ENCODE peak calls at places on chromosomes 6 and 20, in seven cellular contexts. A is upper lobe of right lung, G is left ventricle myocardium inferior, W is GM20000, Q is heart right ventricle, Y is fibroblast of lung, C is kidney. S is an unnamed sample.

GRCh38 chr6:37109714-37110454 is 60.1 kb upstream of the PIM1 start:
- DNase-seq in C (no peak), G (no peak), A (no peak), Q (no peak), W (no peak), Y (no peak), S (no peak)

GRCh38 chr6:42249279-42249678 is 31.6 kb upstream of the MRPS10 start:
- DNase-seq in C (no peak), A (no peak), W (no peak), Q (no peak), Y (no peak), G (no peak), S (no peak)

GRCh38 chr6:146916435-146917015 is 287.7 kb upstream of the STXBP5 start:
- DNase-seq in Q (no peak), A (no peak), G (no peak), W (no peak), Y (no peak), C (no peak), S (no peak)

GRCh38 chr20:53502820-53503219 is 90.8 kb downstream of the ZNF217 start:
- DNase-seq in C (no peak), A (no peak), G (no peak), Q (no peak), W (no peak), Y (no peak), S (no peak)

GRCh38 chr6:150541587-150541986 is 58.1 kb upstream of the PLEKHG1 start:
- DNase-seq in A (no peak), G (no peak), Q (no peak), C (no peak), Y (peak), W (no peak), S (no peak)

GRCh38 chr20:25220810-25221591 is 25.5 kb downstream of the ENTPD6 start:
- DNase-seq in W (no peak), C (peak), Q (peak), A (no peak), G (peak), Y (no peak), S (no peak)

GRCh38 chr6:149860513-149860833 is 3.7 kb downstream of the LRP11 start:
- DNase-seq in W (no peak), Y (no peak), C (no peak), G (no peak), Q (no peak), A (peak), S (no peak)

GRCh38 chr6:51678905-51679620 is 408.4 kb downstream of the PKHD1 start:
- DNase-seq in Y (no peak), Q (no peak), W (no peak), G (no peak), A (no peak), C (no peak), S (no peak)

GRCh38 chr20:54643761-54644160 is 168.4 kb downstream of the DOK5 start:
- DNase-seq in W (no peak), Q (peak), Y (peak), C (peak), A (no peak), G (no peak), S (no peak)

GRCh38 chr6:35073211-35073610 is 67.9 kb downstream of the TCP11 start:
- DNase-seq in C (peak), G (peak), Y (no peak), Q (no peak), A (no peak), W (no peak), S (no peak)

GRCh38 chr20:40713508-40713907 is 24.5 kb upstream of the MAFB start:
- DNase-seq in C (no peak), A (no peak), W (no peak), Y (no peak), Q (no peak), G (no peak), S (no peak)

GRCh38 chr6:47360388-47360787 is 50.7 kb upstream of the TNFRSF21 start:
- DNase-seq in C (no peak), Y (no peak), G (no peak), W (peak), Q (no peak), A (no peak), S (no peak)

GRCh38 chr6:143980921-143981320 is 27.1 kb downstream of the PLAGL1 start:
- DNase-seq in Q (no peak), W (no peak), A (no peak), C (no peak), G (no peak), Y (no peak), S (no peak)

GRCh38 chr6:139778113-139778512 is 403.7 kb upstream of the CITED2 start:
- DNase-seq in G (no peak), Y (no peak), W (no peak), Q (no peak), A (no peak), C (no peak), S (no peak)

GRCh38 chr6:138722425-138723371 is 50.9 kb upstream of the CCDC28A start:
- DNase-seq in G (no peak), A (no peak), W (no peak), Y (peak), C (no peak), Q (no peak), S (no peak)

GRCh38 chr20:54267510-54268003 is 59.7 kb downstream of the PFDN4 start:
- DNase-seq in Q (no peak), W (no peak), C (no peak), Y (peak), G (no peak), A (no peak), S (no peak)

GRCh38 chr6:170227521-170227983 is 63.3 kb downstream of the DLL1 start:
- DNase-seq in A (peak), Q (no peak), Y (no peak), W (no peak), C (peak), G (no peak), S (no peak)

GRCh38 chr6:132832891-132833290 is 18.5 kb downstream of the RPS12 start:
- DNase-seq in W (no peak), G (no peak), A (no peak), Q (no peak), Y (no peak), C (no peak), S (no peak)

GRCh38 chr6:44489912-44490604 is 102.6 kb downstream of the CDC5L start:
- DNase-seq in Q (no peak), G (no peak), W (no peak), Y (peak), C (no peak), A (no peak), S (no peak)

GRCh38 chr6:84449220-84449619 is 221.8 kb upstream of the CEP162 start:
- DNase-seq in Q (no peak), W (no peak), C (no peak), Y (peak), A (no peak), G (no peak), S (no peak)

GRCh38 chr6:107709341-107709740 is 114.8 kb downstream of the SCML4 start:
- DNase-seq in W (no peak), G (no peak), C (no peak), Y (no peak), Q (no peak), A (no peak), S (no peak)

GRCh38 chr6:81589465-81590313 is 162.8 kb downstream of the TENT5A start:
- DNase-seq in W (no peak), G (no peak), A (no peak), C (no peak), Y (no peak), Q (peak), S (no peak)

GRCh38 chr20:1813101-1813529 is 82.1 kb upstream of the SIRPA start:
- DNase-seq in A (no peak), W (no peak), G (peak), Q (peak), C (peak), Y (peak), S (no peak)

GRCh38 chr6:17278289-17279061 is 2.7 kb upstream of the RBM24 start:
- DNase-seq in A (no peak), G (no peak), Y (peak), Q (no peak), C (no peak), W (no peak), S (no peak)

GRCh38 chr20:15039088-15039762 is 701.8 kb upstream of the FLRT3 start:
- DNase-seq in Y (no peak), Q (no peak), G (no peak), C (no peak), W (no peak), A (no peak), S (no peak)

GRCh38 chr20:7257719-7258466 is 490.4 kb downstream of the BMP2 start:
- DNase-seq in W (no peak), G (peak), A (no peak), Y (no peak), Q (peak), C (no peak), S (no peak)

GRCh38 chr6:74931567-74931966 is 274.3 kb downstream of the COL12A1 start:
- DNase-seq in Q (no peak), G (no peak), W (no peak), Y (peak), A (no peak), C (no peak), S (no peak)

GRCh38 chr6:140480852-140481251 is 1106.4 kb upstream of the CITED2 start:
- DNase-seq in C (no peak), Q (no peak), A (no peak), W (no peak), G (peak), Y (peak), S (no peak)

GRCh38 chr20:51639206-51639832 is 96.8 kb upstream of the NFATC2 start:
- DNase-seq in Y (peak), C (no peak), W (peak), A (no peak), G (peak), Q (peak), S (peak)

GRCh38 chr20:38286586-38287502 is 17.1 kb upstream of the BPI start:
- DNase-seq in Y (no peak), G (peak), W (no peak), A (no peak), C (no peak), Q (peak), S (no peak)

GRCh38 chr6:46502486-46503119 is 11.4 kb upstream of the RCAN2 start:
- DNase-seq in Q (no peak), A (no peak), C (no peak), G (no peak), Y (peak), W (no peak), S (no peak)

GRCh38 chr6:4225207-4225872 is 90.0 kb upstream of the ECI2 start:
- DNase-seq in A (no peak), W (no peak), Q (no peak), C (no peak), G (no peak), Y (peak), S (no peak)
- TF ChIP-seq CTCF in A (no peak), W (no peak), Q (no peak), C (no peak), G (peak), Y (no peak), S (no peak)

GRCh38 chr6:54619102-54619501 is 227.5 kb upstream of the FAM83B start:
- DNase-seq in Q (no peak), C (no peak), Y (no peak), G (no peak), A (no peak), W (no peak), S (no peak)

GRCh38 chr6:54624216-54624615 is 222.4 kb upstream of the FAM83B start:
- DNase-seq in Y (no peak), G (no peak), C (no peak), W (no peak), Q (no peak), A (no peak), S (no peak)

GRCh38 chr6:54624779-54625178 is 221.8 kb upstream of the FAM83B start:
- DNase-seq in W (no peak), A (no peak), C (no peak), Q (no peak), Y (peak), G (no peak), S (no peak)

GRCh38 chr6:54618597-54618996 is 228.0 kb upstream of the FAM83B start:
- DNase-seq in Q (no peak), W (no peak), G (no peak), Y (no peak), C (no peak), A (no peak), S (no peak)

DNA sequence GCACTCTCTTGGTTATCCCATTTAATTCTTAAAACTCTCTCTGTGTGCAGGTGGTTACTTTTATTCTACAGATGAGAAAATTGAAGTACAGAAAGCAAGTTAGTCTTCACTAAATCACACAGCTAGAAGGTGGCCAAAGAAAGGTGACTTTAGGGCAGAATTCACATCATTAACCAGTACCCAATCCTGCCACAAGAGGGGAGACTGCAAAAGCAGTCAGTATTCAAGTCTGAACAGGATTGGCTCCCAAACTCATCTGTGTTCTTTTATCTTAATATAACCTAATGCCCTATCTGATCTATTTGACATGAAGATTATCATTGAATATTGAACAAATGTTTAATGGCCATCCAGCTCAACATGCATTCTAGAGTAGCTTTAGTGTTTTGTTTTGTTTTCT is 225.3 kb upstream of the FAM83B start:
- DNase-seq in A (no peak), G (no peak), C (no peak), Y (no peak), W (no peak), Q (no peak), S (no peak)
- TF ChIP-seq CTCF in A (no peak), G (no peak), C (no peak), Y (no peak), W (no peak), Q (no peak), S (no peak)

DNA sequence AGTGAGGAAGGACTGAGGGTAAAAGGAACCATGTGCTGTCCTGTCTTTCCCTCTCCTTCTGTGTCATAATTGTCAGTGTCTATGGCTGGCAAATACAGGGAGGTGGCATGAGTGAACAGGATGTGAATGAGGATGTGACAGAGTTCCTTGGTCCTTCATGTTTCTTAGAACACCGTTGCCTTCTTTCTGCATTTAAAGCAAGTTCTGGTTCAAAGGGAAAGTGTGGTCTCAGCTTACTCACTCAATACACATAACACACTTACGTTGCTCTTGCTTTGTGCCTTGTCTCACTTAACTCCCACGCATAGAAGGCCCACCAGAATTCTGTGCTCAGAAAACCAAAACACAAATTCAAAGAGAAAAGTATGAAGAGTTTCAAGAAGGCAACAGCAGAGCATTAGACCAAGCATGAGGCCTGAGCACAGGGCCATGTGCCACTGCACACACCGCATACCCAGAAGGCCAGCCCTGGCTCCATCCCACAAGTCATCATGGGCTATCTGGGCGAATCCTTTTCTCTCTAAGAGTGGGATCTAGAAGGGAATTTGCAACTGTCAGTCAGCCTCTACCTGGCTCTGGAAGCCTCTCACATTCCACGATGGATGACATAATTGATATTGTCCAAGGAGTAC is 38.9 kb upstream of the SAYSD1 start:
- DNase-seq in Q (no peak), W (no peak), C (no peak), Y (no peak), G (no peak), A (no peak), S (no peak)
- TF ChIP-seq CTCF in Q (no peak), W (no peak), C (no peak), Y (no peak), G (no peak), A (no peak), S (no peak)

GRCh38 chr6:14987490-14987889 is 258.4 kb upstream of the JARID2 start:
- DNase-seq in G (no peak), W (no peak), A (no peak), Q (no peak), Y (no peak), C (no peak), S (no peak)

GRCh38 chr6:14984454-14984853 is 261.4 kb upstream of the JARID2 start:
- DNase-seq in W (no peak), A (peak), Y (peak), Q (no peak), C (no peak), G (peak), S (no peak)

GRCh38 chr6:14983599-14984296 is 262.1 kb upstream of the JARID2 start:
- DNase-seq in G (no peak), Q (no peak), A (no peak), Y (peak), C (no peak), W (no peak), S (no peak)

GRCh38 chr6:14985366-14985765 is 260.5 kb upstream of the JARID2 start:
- DNase-seq in Y (no peak), Q (no peak), A (no peak), W (no peak), C (no peak), G (no peak), S (no peak)

GRCh38 chr6:14986370-14986769 is 259.5 kb upstream of the JARID2 start:
- DNase-seq in C (no peak), G (no peak), Q (no peak), Y (no peak), A (no peak), W (no peak), S (no peak)
- TF ChIP-seq CTCF in C (no peak), G (no peak), Q (no peak), Y (no peak), A (no peak), W (no peak), S (no peak)

DNA sequence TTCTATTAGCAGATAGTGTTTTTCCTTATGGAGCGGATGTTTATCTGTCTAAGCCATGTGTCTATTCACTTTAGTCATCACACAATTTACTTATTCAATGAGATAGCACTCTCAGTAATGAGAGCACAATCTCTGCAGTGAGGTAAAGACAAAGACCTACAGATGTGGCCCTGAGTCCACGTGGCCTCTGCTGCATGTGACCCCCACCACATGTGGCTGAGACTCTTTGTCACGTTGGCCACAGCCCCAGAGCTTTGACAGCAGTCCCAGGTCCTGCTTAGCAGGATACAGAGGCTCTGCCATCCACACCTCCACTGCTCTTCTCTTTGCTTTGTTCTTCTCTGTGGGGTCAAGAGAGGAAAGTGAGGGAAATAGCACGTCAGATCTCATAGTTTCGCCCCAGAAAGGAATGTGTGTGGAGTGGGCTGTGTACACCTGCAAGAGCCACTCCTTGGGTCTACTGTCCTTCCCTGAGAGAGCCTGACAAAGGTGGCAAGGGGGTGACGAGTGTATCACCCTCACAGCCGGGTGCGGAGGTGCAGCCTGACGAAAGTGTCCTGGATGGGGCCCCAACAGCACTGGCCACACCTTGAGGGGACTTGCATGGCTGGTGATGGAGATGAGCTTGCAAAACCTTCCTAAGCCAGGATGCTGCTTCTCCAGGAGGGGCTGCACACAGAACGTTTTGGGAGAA is 40.7 kb downstream of the ZNF831 start:
- DNase-seq in G (no peak), Q (no peak), C (no peak), Y (no peak), W (no peak), A (no peak), S (no peak)
- TF ChIP-seq CTCF in G (no peak), Q (no peak), C (no peak), Y (no peak), W (no peak), A (no peak), S (no peak)

DNA sequence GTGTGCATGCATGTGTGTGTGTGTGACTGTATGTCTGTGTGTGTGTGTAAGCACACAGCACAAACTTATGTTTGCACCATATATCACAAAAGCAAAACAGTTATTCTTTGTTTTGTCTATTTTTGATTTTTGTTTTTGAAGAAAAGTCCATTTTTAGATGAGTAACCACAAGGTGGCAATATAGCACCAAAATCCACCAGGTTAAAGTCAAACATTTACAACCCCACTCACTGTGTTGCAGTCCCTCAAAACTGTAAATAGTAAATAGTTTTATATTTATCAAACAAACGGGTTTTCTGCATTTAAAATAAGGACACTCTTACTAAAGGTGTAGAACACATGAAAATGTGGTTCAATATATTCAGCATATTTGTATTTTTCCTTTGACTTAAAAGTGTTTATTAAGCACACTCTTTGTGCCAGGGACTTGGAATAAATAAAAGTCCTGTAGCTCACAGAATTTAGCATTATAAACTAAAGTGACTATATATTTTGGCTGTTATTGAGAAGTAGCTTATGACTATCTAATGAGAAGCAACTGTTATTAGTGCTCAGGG is 118.5 kb downstream of the GFRAL start:
- DNase-seq in C (no peak), Y (peak), A (no peak), Q (no peak), G (no peak), W (no peak), S (no peak)
- TF ChIP-seq CTCF in C (peak), Y (peak), A (peak), Q (peak), G (peak), W (no peak), S (peak)